ENCODE peak calls at places on chromosomes 6 and 20, in four cellular contexts. R, K, S and Y are unnamed samples.

GRCh38 chr6:21444861-21445260 is 148.7 kb upstream of the SOX4 start:
- DNase-seq in R (no peak), K (no peak), S (no peak), Y (no peak)

GRCh38 chr6:168326294-168327261 is 7.0 kb upstream of the DACT2 start:
- DNase-seq in K (no peak), R (no peak), S (no peak), Y (peak; percentile 95)

GRCh38 chr6:8017276-8017701 is 46.9 kb downstream of the BLOC1S5 start:
- DNase-seq in S (no peak), R (no peak), K (no peak), Y (no peak)

GRCh38 chr6:129607581-129608186 is 102.3 kb downstream of the ARHGAP18 start:
- DNase-seq in S (no peak), K (no peak), R (no peak), Y (peak; percentile 67)

GRCh38 chr6:158666637-158667359 is 16.9 kb downstream of the SYTL3 start:
- DNase-seq in S (peak; percentile 38), K (no peak), R (no peak), Y (peak; percentile 71)

GRCh38 chr20:47124235-47124717 is 229.6 kb downstream of the EYA2 start:
- DNase-seq in S (peak; percentile 53), K (no peak), R (no peak), Y (peak; percentile 46)

GRCh38 chr20:37841991-37842390 is 60.9 kb upstream of the VSTM2L start:
- DNase-seq in K (no peak), R (no peak), S (no peak), Y (no peak)

GRCh38 chr6:35402136-35402855 is 49.8 kb upstream of the FANCE start:
- DNase-seq in K (no peak), S (no peak), R (no peak), Y (no peak)

GRCh38 chr6:43575105-43575771 is 600 bp downstream of the XPO5 start:
- DNase-seq in S (no peak), R (no peak), K (no peak), Y (peak; percentile 13)

GRCh38 chr6:152598858-152599537 is 38.2 kb downstream of the SYNE1 start:
- DNase-seq in R (peak; percentile 21), K (no peak), S (no peak), Y (peak; percentile 7)

GRCh38 chr20:53621482-53622246 is 28.0 kb upstream of the ZNF217 start:
- DNase-seq in K (peak; percentile 61), S (peak; percentile 61), R (peak; percentile 38), Y (peak; percentile 95)

GRCh38 chr6:135594000-135594399 is 96.5 kb upstream of the AHI1 start:
- DNase-seq in S (no peak), R (no peak), K (no peak), Y (no peak)

GRCh38 chr6:102670756-102671155 is 1277.2 kb downstream of the GRIK2 start:
- DNase-seq in R (no peak), K (no peak), S (no peak), Y (no peak)

GRCh38 chr6:22433745-22434144 is 135.6 kb upstream of the HDGFL1 start:
- DNase-seq in R (no peak), S (no peak), K (no peak), Y (no peak)

GRCh38 chr6:106927531-106928398 is 46.8 kb downstream of the CD24 start:
- DNase-seq in K (peak; percentile 84), R (peak; percentile 35), S (no peak), Y (peak; percentile 52)

GRCh38 chr6:54697423-54697822 is 149.1 kb upstream of the FAM83B start:
- DNase-seq in K (no peak), R (no peak), S (no peak), Y (no peak)

GRCh38 chr6:32852018-32852843 is 1.3 kb downstream of the TAP1 start:
- DNase-seq in S (peak; percentile 42), R (peak; percentile 48), K (peak; percentile 71), Y (peak; percentile 4)

GRCh38 chr20:4068708-4069107 is 53.4 kb upstream of the RNF24 start:
- DNase-seq in R (no peak), K (peak; percentile 44), S (no peak), Y (peak; percentile 57)

GRCh38 chr6:36319436-36319762 is 17.3 kb downstream of the BNIP5 start:
- DNase-seq in K (peak; percentile 85), S (no peak), R (no peak), Y (no peak)

GRCh38 chr6:36116943-36117342 is 13.4 kb upstream of the MAPK13 start:
- DNase-seq in S (no peak), K (no peak), R (no peak), Y (no peak)

GRCh38 chr20:53827996-53828672 is 234.5 kb upstream of the ZNF217 start:
- DNase-seq in S (peak; percentile 53), R (no peak), K (no peak), Y (peak; percentile 100)

GRCh38 chr6:150025201-150025917 is at the start of gene RAET1L:
- DNase-seq in R (no peak), S (peak; percentile 13), K (peak; percentile 57), Y (peak; percentile 52)

GRCh38 chr6:49551126-49551865 is 828 bp downstream of the C6orf141 start:
- DNase-seq in K (peak; percentile 59), S (no peak), R (no peak), Y (no peak)

GRCh38 chr20:61118429-61119224 is 133.4 kb upstream of the CDH4 start:
- DNase-seq in R (no peak), S (no peak), K (no peak), Y (no peak)

GRCh38 chr20:13101701-13102100 is 92.9 kb downstream of the SPTLC3 start:
- DNase-seq in R (no peak), S (no peak), K (no peak), Y (peak; percentile 19)

GRCh38 chr6:8238772-8239683 is 136.7 kb upstream of the EEF1E1 start:
- DNase-seq in K (no peak), S (no peak), R (no peak), Y (no peak)

GRCh38 chr20:46084805-46085792 is 4.7 kb downstream of the NCOA5 start:
- DNase-seq in R (no peak), K (no peak), S (peak; percentile 40), Y (peak; percentile 72)

GRCh38 chr20:50447102-50447804 is 62.9 kb upstream of the PTPN1 start:
- DNase-seq in S (no peak), K (peak; percentile 38), R (no peak), Y (no peak)

GRCh38 chr20:50442526-50442925 is 67.7 kb upstream of the PTPN1 start:
- DNase-seq in R (no peak), S (no peak), K (no peak), Y (no peak)

GRCh38 chr20:50447817-50448216 is 62.4 kb upstream of the PTPN1 start:
- DNase-seq in K (peak; percentile 29), R (no peak), S (no peak), Y (no peak)

GRCh38 chr20:50446351-50447101 is 63.7 kb upstream of the PTPN1 start:
- DNase-seq in S (no peak), K (peak; percentile 70), R (no peak), Y (no peak)

DNA sequence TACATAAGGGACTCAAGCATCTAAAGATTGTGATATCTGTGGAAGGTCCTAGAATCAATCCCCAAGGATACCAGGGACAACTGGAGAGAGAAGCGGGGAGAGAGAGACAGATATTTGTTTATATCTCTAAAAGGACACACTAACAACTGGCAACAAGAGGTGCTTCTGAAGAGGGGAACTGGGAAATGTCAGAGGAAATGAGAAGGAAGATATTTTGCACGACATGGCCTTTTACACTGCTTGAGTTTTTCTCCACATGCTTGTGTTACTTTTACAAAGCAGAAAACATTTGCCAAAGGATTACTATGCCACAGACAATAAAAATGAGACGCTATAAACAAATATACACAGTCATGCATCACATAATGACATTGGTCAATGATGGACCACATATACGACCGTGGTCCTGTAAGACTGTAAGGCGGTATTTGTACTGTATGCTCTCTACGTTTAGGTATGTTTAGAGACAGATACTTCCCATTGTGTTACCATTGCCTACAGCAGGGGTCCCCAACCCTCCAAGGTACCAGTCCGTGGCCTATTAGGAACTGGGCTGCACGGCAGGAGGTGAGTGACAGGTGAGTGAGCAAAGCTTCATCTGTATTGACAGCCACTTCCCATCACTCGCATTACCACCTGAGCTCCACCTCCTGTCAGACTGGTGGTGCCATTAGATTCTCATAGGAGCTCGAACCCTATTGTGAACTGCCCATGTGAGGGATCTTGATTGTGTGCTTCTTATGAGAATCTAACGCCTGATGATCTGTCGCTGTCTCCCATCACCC is 64.6 kb upstream of the PTPN1 start:
- DNase-seq in R (no peak), K (peak; percentile 33), S (no peak), Y (no peak)
- TF ChIP-seq CTCF in R (no peak), K (no peak), S (no peak), Y (no peak)

DNA sequence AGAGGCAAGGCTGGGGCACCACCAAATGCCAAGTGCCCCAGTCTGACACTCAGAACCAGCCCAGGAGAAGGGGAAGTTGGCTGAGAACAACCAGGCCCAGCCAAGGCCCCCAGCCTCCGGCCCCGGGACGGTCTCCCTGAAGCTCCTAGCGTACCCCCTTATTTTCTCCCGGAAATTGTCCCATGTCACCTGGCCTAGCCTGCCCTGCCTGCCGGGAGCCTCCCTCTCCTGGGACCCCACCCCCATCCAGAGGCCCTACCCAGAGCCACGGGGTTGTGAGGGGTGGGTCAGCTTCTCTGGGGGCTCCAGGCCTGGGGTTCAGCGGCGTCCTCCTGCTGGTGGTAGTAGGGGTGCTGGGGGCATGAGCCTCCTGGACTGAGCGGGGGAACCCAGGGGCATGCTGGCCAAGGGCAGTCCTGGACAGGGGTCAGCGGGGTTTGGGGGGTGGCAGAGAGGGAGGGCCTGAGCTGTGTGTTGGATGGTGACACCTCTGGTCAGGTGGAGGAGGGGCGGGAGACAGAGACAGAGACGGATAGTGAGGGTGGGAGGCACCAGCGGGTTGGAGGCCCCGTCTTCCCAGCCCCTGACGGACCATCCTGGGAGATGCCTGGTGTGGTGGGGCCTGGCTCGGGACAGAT is 7.9 kb upstream of the SLCO4A1 start:
- DNase-seq in K (no peak), R (no peak), S (no peak), Y (no peak)
- H3K4me3 ChIP-seq in K (no peak overlapping the region), R (no peak overlapping the region), S (no peak overlapping the region), Y (no peak overlapping the region)

GRCh38 chr20:36575066-36575743 is 1.8 kb downstream of the TGIF2 start:
- DNase-seq in K (peak; percentile 52), S (peak; percentile 38), R (peak; percentile 77), Y (peak; percentile 61)
- TF ChIP-seq CTCF in K (no peak), S (no peak), R (no peak), Y (no peak)

GRCh38 chr20:35171753-35172433 is at the start of gene PROCR:
- DNase-seq in K (peak; percentile 88), S (peak; percentile 89), R (peak; percentile 89), Y (peak; percentile 93)

GRCh38 chr20:35172434-35172806 is 548 bp downstream of the PROCR start:
- DNase-seq in S (no peak), R (no peak), K (no peak), Y (no peak)

GRCh38 chr20:35173576-35174192 is 1.8 kb downstream of the PROCR start:
- DNase-seq in K (no peak), R (no peak), S (no peak), Y (no peak)

GRCh38 chr20:35174458-35175216 is 2.8 kb downstream of the PROCR start:
- DNase-seq in S (no peak), R (peak; percentile 26), K (peak; percentile 70), Y (no peak)

GRCh38 chr20:35171438-35171752 is 477 bp upstream of the PROCR start:
- DNase-seq in K (no peak), R (no peak), S (no peak), Y (no peak)
- H3K4me3 ChIP-seq in K (no peak overlapping the region), R (peak overlapping the region; percentile 45), S (peak overlapping the region; percentile 34), Y (peak overlapping the region; percentile 61)